ENCODE peak calls at places on chromosomes 6 and 20, in five cellular contexts. L is AG10803, J is Peyer's patch, K is B cell, T is GM06990. E is an unnamed sample.

GRCh38 chr6:134317471-134318131 is at the start of gene SGK1:
- DNase-seq in L (peak), J (no peak), K (peak), T (peak), E (no peak)

GRCh38 chr6:101003075-101003474 is 121.9 kb upstream of the ASCC3 start:
- DNase-seq in L (no peak), J (no peak), K (no peak), T (no peak), E (no peak)

GRCh38 chr6:129498950-129499870 is 210.8 kb downstream of the ARHGAP18 start:
- DNase-seq in L (peak), J (no peak), K (peak), T (no peak), E (no peak)

GRCh38 chr20:10802201-10802600 is 128.4 kb upstream of the JAG1 start:
- DNase-seq in L (peak), J (no peak), K (no peak), T (no peak), E (no peak)

GRCh38 chr20:57600324-57601210 is 19.7 kb downstream of the ZBP1 start:
- DNase-seq in L (no peak), J (no peak), K (no peak), T (no peak), E (no peak)

GRCh38 chr6:167150815-167151557 is 6.8 kb downstream of the GPR31 start:
- DNase-seq in L (no peak), J (peak), K (peak), T (peak), E (no peak)

GRCh38 chr6:139965393-139965792 is 590.9 kb upstream of the CITED2 start:
- DNase-seq in L (no peak), J (no peak), K (no peak), T (no peak), E (no peak)

GRCh38 chr20:60152792-60153191 is 194.6 kb downstream of the CDH26 start:
- DNase-seq in L (no peak), J (no peak), K (no peak), T (no peak), E (no peak)

GRCh38 chr6:154370545-154370944 is 13.9 kb upstream of the IPCEF1 start:
- DNase-seq in L (peak), J (no peak), K (no peak), T (no peak), E (no peak)

GRCh38 chr6:45677381-45677992 is 299.8 kb upstream of the SUPT3H start:
- DNase-seq in L (peak), J (peak), K (peak), T (peak), E (peak)

GRCh38 chr6:72937160-72937559 is 288.1 kb downstream of the KHDC1L start:
- DNase-seq in L (peak), J (no peak), K (no peak), T (no peak), E (no peak)

GRCh38 chr6:7391244-7391643 is 1.6 kb downstream of the RIOK1 start:
- DNase-seq in L (no peak), J (no peak), K (no peak), T (no peak), E (no peak)

GRCh38 chr6:132498638-132499037 is 14.3 kb downstream of the STX7 start:
- DNase-seq in L (no peak), J (no peak), K (peak), T (peak), E (no peak)

DNA sequence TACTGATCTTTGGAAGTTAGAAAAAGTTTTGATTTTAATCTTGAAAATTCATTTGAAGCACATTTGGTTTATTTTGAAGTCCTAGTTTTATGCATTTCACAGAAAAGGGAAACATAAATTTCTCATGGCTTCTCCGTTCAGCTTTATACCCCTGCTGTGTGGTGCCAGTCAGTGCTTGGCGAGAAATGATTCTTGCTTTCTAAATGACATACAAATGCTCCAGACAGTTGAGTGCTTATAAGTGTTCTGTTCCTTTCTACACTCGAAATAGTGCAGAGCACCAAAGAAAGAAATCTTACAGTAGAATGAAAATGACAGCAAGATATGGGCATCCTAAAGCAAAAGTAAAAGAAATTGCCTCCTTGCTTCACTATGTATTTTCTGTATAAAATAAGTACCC is 9.0 kb upstream of the ZNF292 start:
- DNase-seq in L (no peak), J (no peak), K (no peak), T (no peak), E (no peak)
- TF ChIP-seq CTCF in L (no peak), J (no peak), K (no peak), T (no peak), E (no peak)

DNA sequence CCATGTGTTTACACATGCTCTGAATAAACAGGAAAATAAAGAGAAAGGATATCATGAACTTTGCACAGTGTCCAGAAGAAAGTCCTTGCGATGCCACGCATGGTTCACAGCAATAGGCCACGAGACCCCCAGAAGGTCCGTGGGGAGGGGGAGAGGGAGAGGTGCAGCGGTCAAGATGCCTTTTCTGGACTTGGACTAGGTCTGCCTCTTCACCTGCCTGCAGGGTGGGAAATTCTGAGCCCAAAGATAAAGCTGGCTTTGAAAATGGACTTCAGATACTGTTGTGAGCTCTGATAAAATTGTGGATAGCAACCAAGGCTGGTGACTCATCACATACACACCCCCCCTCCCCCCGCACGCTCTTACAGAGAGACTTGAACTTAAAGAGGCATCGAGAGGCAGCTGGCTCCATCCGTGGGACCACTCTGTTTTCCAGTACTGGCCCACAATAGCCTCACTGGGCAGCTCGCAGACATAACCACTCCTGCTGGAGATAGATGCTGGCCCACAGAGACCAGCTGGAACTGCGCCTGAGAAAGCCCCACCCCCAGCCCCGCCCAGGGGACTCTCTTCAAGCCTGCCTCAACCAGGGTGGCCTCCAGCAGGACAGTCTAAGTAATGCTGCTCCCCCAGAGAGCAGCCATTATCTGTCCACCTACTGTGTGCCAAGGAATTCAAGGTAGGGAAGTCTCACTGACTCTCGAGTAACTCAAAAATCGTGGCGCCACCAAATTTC is 21.2 kb upstream of the NFATC2 start:
- DNase-seq in L (peak), J (no peak), K (peak), T (no peak), E (no peak)
- TF ChIP-seq CTCF in L (peak), J (no peak), K (no peak), T (no peak), E (no peak)

GRCh38 chr20:37970856-37971245 is 62.4 kb downstream of the TTI1 start:
- DNase-seq in L (no peak), J (no peak), K (no peak), T (no peak), E (no peak)
- TF ChIP-seq CTCF in L (no peak), J (no peak), K (no peak), T (no peak), E (no peak)

GRCh38 chr6:82588859-82589412 is 225.3 kb downstream of the TPBG start:
- DNase-seq in L (no peak), J (no peak), K (no peak), T (no peak), E (no peak)
- TF ChIP-seq CTCF in L (no peak), J (no peak), K (peak), T (no peak), E (peak)

GRCh38 chr6:116279232-116280160 is at the start of gene TSPYL1:
- DNase-seq in L (peak), J (peak), K (peak), T (peak), E (peak)
- TF ChIP-seq CTCF in L (peak), J (no peak), K (no peak), T (no peak), E (no peak)

GRCh38 chr20:36199293-36200257 is 36.7 kb upstream of the AAR2 start:
- DNase-seq in L (peak), J (peak), K (peak), T (peak), E (peak)
- TF ChIP-seq CTCF in L (peak), J (peak), K (peak), T (peak), E (peak)

DNA sequence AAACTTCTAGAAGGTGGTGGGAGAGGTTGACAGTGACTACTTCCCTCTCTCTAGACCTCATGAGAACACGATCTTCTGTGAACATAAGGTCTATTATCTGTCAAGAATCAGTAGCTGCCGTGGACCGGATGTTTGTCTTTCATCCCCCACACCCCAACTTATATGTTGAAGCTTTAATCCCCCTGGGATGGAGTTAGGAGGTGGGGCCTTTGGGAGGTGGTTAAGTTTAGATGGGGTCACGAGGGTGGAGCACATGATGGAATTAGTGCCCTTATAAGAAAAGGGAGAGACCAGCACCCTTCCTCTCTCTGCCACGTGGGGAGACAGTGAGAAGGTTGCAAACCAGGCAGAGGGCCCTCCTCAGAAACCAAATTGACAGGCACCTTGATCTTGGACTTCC is 409.1 kb downstream of the QKI start:
- DNase-seq in L (no peak), J (no peak), K (no peak), T (no peak), E (no peak)
- TF ChIP-seq CTCF in L (no peak), J (no peak), K (no peak), T (no peak), E (no peak)

GRCh38 chr20:21767739-21768223 is 62.3 kb downstream of the PAX1 start:
- DNase-seq in L (no peak), J (no peak), K (no peak), T (peak), E (no peak)
- TF ChIP-seq CTCF in L (no peak), J (no peak), K (no peak), T (peak), E (no peak)

GRCh38 chr6:2266845-2267244 is 21.4 kb upstream of the GMDS start:
- DNase-seq in L (no peak), J (no peak), K (no peak), T (no peak), E (no peak)

GRCh38 chr6:2266031-2266430 is 20.6 kb upstream of the GMDS start:
- DNase-seq in L (no peak), J (no peak), K (no peak), T (no peak), E (no peak)

GRCh38 chr6:2263896-2264295 is 18.5 kb upstream of the GMDS start:
- DNase-seq in L (no peak), J (no peak), K (no peak), T (no peak), E (no peak)

GRCh38 chr6:2270049-2270448 is 24.6 kb upstream of the GMDS start:
- DNase-seq in L (no peak), J (no peak), K (no peak), T (no peak), E (no peak)

GRCh38 chr6:2264932-2265331 is 19.5 kb upstream of the GMDS start:
- DNase-seq in L (peak), J (no peak), K (no peak), T (no peak), E (no peak)
- TF ChIP-seq CTCF in L (no peak), J (no peak), K (no peak), T (no peak), E (no peak)

DNA sequence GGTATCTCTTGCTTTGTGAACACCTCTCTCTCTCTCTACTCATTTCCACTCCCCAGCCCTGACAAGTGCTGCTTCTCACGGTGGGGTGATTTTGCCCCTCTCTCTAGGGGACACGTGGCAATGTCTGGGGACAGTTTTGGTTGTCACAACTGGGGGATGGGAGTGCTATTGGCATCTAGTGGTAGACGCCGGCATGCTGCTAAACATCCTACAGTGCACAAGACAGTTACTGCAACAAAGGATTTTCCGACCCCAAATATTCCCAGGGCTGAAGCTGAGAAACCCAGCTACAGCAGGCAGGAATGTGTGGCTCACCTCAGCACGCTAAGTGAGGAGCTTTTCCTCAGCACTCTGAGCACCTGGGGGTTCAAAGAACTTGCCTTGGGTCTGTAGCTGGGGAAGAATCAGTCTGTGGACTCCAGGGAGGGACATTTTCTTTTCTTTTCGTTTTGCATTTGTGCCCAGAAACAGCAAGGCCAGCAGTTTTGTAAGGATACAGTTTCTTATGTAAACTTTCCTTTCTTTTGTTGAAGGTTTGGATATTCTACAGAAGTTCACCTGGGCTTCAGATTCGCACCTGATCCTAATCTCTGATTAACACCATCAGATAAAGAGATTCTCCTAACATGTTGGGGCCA is 246.9 kb upstream of the ZFP64 start:
- DNase-seq in L (no peak), J (no peak), K (no peak), T (no peak), E (no peak)
- TF ChIP-seq CTCF in L (no peak), J (no peak), K (no peak), T (no peak), E (no peak)